ENCODE peak calls at places on chromosome 22, in ten cellular contexts. L, P, T, G, K, B, X, V, J and U are unnamed samples.

GRCh38 chr22:22178992-22179391 is 65.6 kb upstream of the VPREB1 start:
- DNase-seq in L (no peak), P (no peak), T (no peak), G (no peak), K (no peak), B (no peak), X (no peak), V (no peak), J (no peak), U (no peak)

GRCh38 chr22:27512283-27512761 is 289.2 kb downstream of the MN1 start:
- DNase-seq in L (peak; percentile 94), P (no peak), T (no peak), G (no peak), K (no peak), B (peak; percentile 85), X (no peak), V (no peak), J (no peak), U (peak; percentile 25)

GRCh38 chr22:38202437-38203089 is 769 bp downstream of the MAFF start:
- DNase-seq in L (peak; percentile 91), P (no peak), T (no peak), G (peak; percentile 77), K (no peak), B (peak; percentile 90), X (peak; percentile 96), V (peak; percentile 40), J (peak; percentile 39), U (no peak)

GRCh38 chr22:29782061-29782845 is 15.1 kb downstream of the UQCR10 start:
- DNase-seq in L (peak; percentile 33), P (peak; percentile 6), T (no peak), G (peak; percentile 59), K (no peak), B (peak; percentile 89), X (no peak), V (no peak), J (no peak), U (no peak)

GRCh38 chr22:45548991-45549736 is 46.5 kb downstream of the FBLN1 start:
- DNase-seq in L (peak; percentile 91), P (no peak), T (no peak), G (no peak), K (no peak), B (peak; percentile 79), X (peak; percentile 49), V (no peak), J (no peak), U (no peak)

GRCh38 chr22:30078320-30079311 is 1.6 kb upstream of the HORMAD2 start:
- DNase-seq in L (no peak), P (no peak), T (no peak), G (no peak), K (no peak), B (no peak), X (no peak), V (no peak), J (peak; percentile 8), U (no peak)

GRCh38 chr22:42379961-42380537 is 52.2 kb downstream of the NFAM1 start:
- DNase-seq in L (no peak), P (no peak), T (no peak), G (no peak), K (no peak), B (no peak), X (no peak), V (no peak), J (no peak), U (no peak)

GRCh38 chr22:36222887-36223450 is 16.4 kb downstream of the APOL2 start:
- DNase-seq in L (no peak), P (no peak), T (no peak), G (no peak), K (no peak), B (no peak), X (no peak), V (no peak), J (no peak), U (no peak)

GRCh38 chr22:29499852-29500251 is 19.8 kb downstream of the NEFH start:
- DNase-seq in L (no peak), P (no peak), T (no peak), G (no peak), K (no peak), B (no peak), X (no peak), V (no peak), J (no peak), U (no peak)

GRCh38 chr22:41603873-41604332 is 14.3 kb upstream of the PMM1 start:
- DNase-seq in L (no peak), P (no peak), T (peak; percentile 77), G (no peak), K (peak; percentile 45), B (no peak), X (peak; percentile 8), V (peak; percentile 6), J (peak; percentile 51), U (no peak)

GRCh38 chr22:46159777-46160176 is 9.5 kb downstream of the PPARA start:
- DNase-seq in L (no peak), P (no peak), T (no peak), G (no peak), K (no peak), B (no peak), X (no peak), V (no peak), J (no peak), U (no peak)

GRCh38 chr22:45777046-45777851 is 105.6 kb downstream of the ATXN10 start:
- DNase-seq in L (peak; percentile 60), P (no peak), T (no peak), G (peak; percentile 64), K (no peak), B (no peak), X (no peak), V (no peak), J (no peak), U (no peak)

GRCh38 chr22:27370281-27370680 is 431.3 kb downstream of the MN1 start:
- DNase-seq in L (no peak), P (no peak), T (peak; percentile 9), G (no peak), K (no peak), B (no peak), X (no peak), V (no peak), J (no peak), U (no peak)

GRCh38 chr22:37118083-37118482 is 8.6 kb upstream of the TMPRSS6 start:
- DNase-seq in L (no peak), P (no peak), T (no peak), G (no peak), K (no peak), B (no peak), X (no peak), V (no peak), J (no peak), U (no peak)

GRCh38 chr22:17314472-17314871 is 54.8 kb upstream of the CECR2 start:
- DNase-seq in L (no peak), P (no peak), T (no peak), G (no peak), K (no peak), B (no peak), X (no peak), V (no peak), J (no peak), U (peak; percentile 34)